ENCODE peak calls at places on chromosome 11, in four cellular contexts. L, G, T and B are unnamed samples.

GRCh38 chr11:128714121-128714520 is 20.2 kb downstream of the FLI1 start:
- DNase-seq in L (no peak), G (no peak), T (no peak), B (no peak)

GRCh38 chr11:73907191-73907590 is 30.4 kb downstream of the PAAF1 start:
- DNase-seq in L (peak), G (no peak), T (no peak), B (no peak)

GRCh38 chr11:97794876-97795275 is 1225.9 kb upstream of the CNTN5 start:
- DNase-seq in L (peak), G (no peak), T (no peak), B (no peak)

GRCh38 chr11:75339685-75340409 is 11.6 kb downstream of the ARRB1 start:
- DNase-seq in L (no peak), G (no peak), T (no peak), B (no peak)

GRCh38 chr11:72685560-72686480 is 11.6 kb upstream of the PDE2A start:
- DNase-seq in L (peak), G (no peak), T (no peak), B (no peak)

GRCh38 chr11:35365961-35366360 is 53.4 kb downstream of the SLC1A2 start:
- DNase-seq in L (peak), G (no peak), T (no peak), B (no peak)

GRCh38 chr11:121235057-121235456 is 57.5 kb upstream of the SC5D start:
- DNase-seq in L (no peak), G (no peak), T (no peak), B (no peak)

GRCh38 chr11:57237204-57237681 is at the start of gene APLNR:
- DNase-seq in L (no peak), G (no peak), T (no peak), B (no peak)

GRCh38 chr11:68297812-68298658 is 14.4 kb upstream of the LRP5 start:
- DNase-seq in L (peak), G (peak), T (peak), B (no peak)

GRCh38 chr11:65887723-65888162 is 528 bp downstream of the FIBP start:
- DNase-seq in L (peak), G (no peak), T (no peak), B (no peak)

GRCh38 chr11:85599083-85599482 is 28.1 kb downstream of the DLG2 start:
- DNase-seq in L (no peak), G (no peak), T (no peak), B (no peak)

GRCh38 chr11:113272927-113273615 is 41.3 kb upstream of the TTC12 start:
- DNase-seq in L (no peak), G (no peak), T (no peak), B (no peak)

GRCh38 chr11:67417425-67417824 is 1.9 kb downstream of the CARNS1 start:
- DNase-seq in L (no peak), G (no peak), T (no peak), B (no peak)

GRCh38 chr11:113202431-113202830 is 112.0 kb upstream of the TTC12 start:
- DNase-seq in L (peak), G (no peak), T (no peak), B (no peak)

GRCh38 chr11:72239849-72240460 is 4.0 kb downstream of the PHOX2A start:
- DNase-seq in L (peak), G (no peak), T (no peak), B (no peak)

GRCh38 chr11:118921121-118921928 is 4.4 kb downstream of the BCL9L start:
- DNase-seq in L (peak), G (no peak), T (no peak), B (no peak)

GRCh38 chr11:77211040-77211451 is 83.0 kb downstream of the MYO7A start:
- DNase-seq in L (no peak), G (no peak), T (no peak), B (no peak)

GRCh38 chr11:114876231-114876630 is 197.9 kb downstream of the NXPE2 start:
- DNase-seq in L (no peak), G (no peak), T (no peak), B (no peak)

GRCh38 chr11:58127350-58127749 is 2.0 kb upstream of the OR9I1 start:
- DNase-seq in L (no peak), G (no peak), T (no peak), B (no peak)